ENCODE peak calls at places on chromosome 12, in nine cellular contexts. B, G, T, F, W, K, O, N and C are unnamed samples.

GRCh38 chr12:21710944-21711343 is 53.3 kb upstream of the LDHB start:
- DNase-seq in B (no peak), G (no peak), T (no peak), F (no peak), W (no peak), K (no peak), O (no peak), N (peak), C (no peak)

GRCh38 chr12:130192667-130193345 is 30.5 kb downstream of the FZD10 start:
- DNase-seq in B (no peak), G (no peak), T (no peak), F (no peak), W (no peak), K (no peak), O (no peak), N (no peak), C (no peak)

GRCh38 chr12:6620137-6620884 is 13.1 kb upstream of the CHD4 start:
- DNase-seq in B (peak), G (no peak), T (no peak), F (no peak), W (no peak), K (no peak), O (peak), N (no peak), C (no peak)

GRCh38 chr12:45704968-45705367 is 24.5 kb upstream of the ARID2 start:
- DNase-seq in B (no peak), G (no peak), T (no peak), F (no peak), W (no peak), K (no peak), O (no peak), N (no peak), C (no peak)

GRCh38 chr12:28602760-28603638 is 412.7 kb downstream of the CCDC91 start:
- DNase-seq in B (no peak), G (no peak), T (no peak), F (no peak), W (no peak), K (no peak), O (no peak), N (no peak), C (no peak)

GRCh38 chr12:124236651-124237050 is 58.2 kb upstream of the RFLNA start:
- DNase-seq in B (no peak), G (peak), T (no peak), F (peak), W (no peak), K (no peak), O (no peak), N (no peak), C (no peak)

GRCh38 chr12:102568151-102568815 is 87.9 kb upstream of the IGF1 start:
- DNase-seq in B (no peak), G (peak), T (no peak), F (no peak), W (no peak), K (no peak), O (no peak), N (no peak), C (no peak)

GRCh38 chr12:108733132-108733531 is 1.8 kb upstream of the CORO1C start:
- DNase-seq in B (no peak), G (no peak), T (no peak), F (no peak), W (no peak), K (no peak), O (no peak), N (no peak), C (no peak)